ENCODE peak calls at places on chromosome 13, in eight cellular contexts. One of them, this sample, is unnamed.

GRCh38 chr13:52846567-52847321 is 1.7 kb downstream of the PCDH8 start:
- DNase-seq in iPS-NIHi11: peak
- DNase-seq in lower lobe of right lung: peak
- DNase-seq in NCI-H1694 treated with DMSO at 0.1 percent for 48 hours: no peak
- DNase-seq in kidney glomerular epithelial cell: peak
- DNase-seq in GM23338: peak
- DNase-seq in islet precursor cell: peak
- DNase-seq in activated CD4-positive, alpha-beta T cell treated with anti-CD3 and anti-CD28 coated beads, Interleukin-2, amount 10 ng/mL, durations not matched to agents 7 days and 5 days: peak
- DNase-seq in this sample: no peak

GRCh38 chr13:22517544-22517943 is 663.2 kb upstream of the SGCG start:
- DNase-seq in iPS-NIHi11: no peak
- DNase-seq in lower lobe of right lung: no peak
- DNase-seq in NCI-H1694 treated with DMSO at 0.1 percent for 48 hours: no peak
- DNase-seq in kidney glomerular epithelial cell: no peak
- DNase-seq in GM23338: peak
- DNase-seq in islet precursor cell: no peak
- DNase-seq in activated CD4-positive, alpha-beta T cell treated with anti-CD3 and anti-CD28 coated beads, Interleukin-2, amount 10 ng/mL, durations not matched to agents 7 days and 5 days: no peak
- DNase-seq in this sample: no peak

GRCh38 chr13:100341327-100341726 is 247.3 kb downstream of the GGACT start:
- DNase-seq in iPS-NIHi11: no peak
- DNase-seq in lower lobe of right lung: no peak
- DNase-seq in NCI-H1694 treated with DMSO at 0.1 percent for 48 hours: no peak
- DNase-seq in kidney glomerular epithelial cell: no peak
- DNase-seq in GM23338: no peak
- DNase-seq in islet precursor cell: no peak
- DNase-seq in activated CD4-positive, alpha-beta T cell treated with anti-CD3 and anti-CD28 coated beads, Interleukin-2, amount 10 ng/mL, durations not matched to agents 7 days and 5 days: peak
- DNase-seq in this sample: no peak

GRCh38 chr13:111661776-111662175 is 341.3 kb downstream of the TEX29 start:
- DNase-seq in iPS-NIHi11: no peak
- DNase-seq in lower lobe of right lung: no peak
- DNase-seq in NCI-H1694 treated with DMSO at 0.1 percent for 48 hours: no peak
- DNase-seq in kidney glomerular epithelial cell: no peak
- DNase-seq in GM23338: no peak
- DNase-seq in islet precursor cell: peak
- DNase-seq in activated CD4-positive, alpha-beta T cell treated with anti-CD3 and anti-CD28 coated beads, Interleukin-2, amount 10 ng/mL, durations not matched to agents 7 days and 5 days: no peak
- DNase-seq in this sample: no peak

GRCh38 chr13:46552888-46553520 is at the start of gene LRCH1:
- DNase-seq in iPS-NIHi11: peak
- DNase-seq in lower lobe of right lung: peak
- DNase-seq in NCI-H1694 treated with DMSO at 0.1 percent for 48 hours: peak
- DNase-seq in kidney glomerular epithelial cell: peak
- DNase-seq in GM23338: peak
- DNase-seq in islet precursor cell: peak
- DNase-seq in activated CD4-positive, alpha-beta T cell treated with anti-CD3 and anti-CD28 coated beads, Interleukin-2, amount 10 ng/mL, durations not matched to agents 7 days and 5 days: peak
- DNase-seq in this sample: no peak

GRCh38 chr13:83223546-83223945 is 658.7 kb downstream of the SLITRK1 start:
- DNase-seq in iPS-NIHi11: no peak
- DNase-seq in lower lobe of right lung: no peak
- DNase-seq in NCI-H1694 treated with DMSO at 0.1 percent for 48 hours: no peak
- DNase-seq in kidney glomerular epithelial cell: no peak
- DNase-seq in GM23338: no peak
- DNase-seq in islet precursor cell: no peak
- DNase-seq in activated CD4-positive, alpha-beta T cell treated with anti-CD3 and anti-CD28 coated beads, Interleukin-2, amount 10 ng/mL, durations not matched to agents 7 days and 5 days: no peak
- DNase-seq in this sample: no peak

GRCh38 chr13:51225034-51225433 is 2.8 kb downstream of the FAM124A start:
- DNase-seq in iPS-NIHi11: no peak
- DNase-seq in lower lobe of right lung: no peak
- DNase-seq in NCI-H1694 treated with DMSO at 0.1 percent for 48 hours: no peak
- DNase-seq in kidney glomerular epithelial cell: no peak
- DNase-seq in GM23338: no peak
- DNase-seq in islet precursor cell: no peak
- DNase-seq in activated CD4-positive, alpha-beta T cell treated with anti-CD3 and anti-CD28 coated beads, Interleukin-2, amount 10 ng/mL, durations not matched to agents 7 days and 5 days: no peak
- DNase-seq in this sample: no peak

GRCh38 chr13:30847697-30848307 is 58.3 kb upstream of the MEDAG start:
- DNase-seq in iPS-NIHi11: no peak
- DNase-seq in lower lobe of right lung: no peak
- DNase-seq in NCI-H1694 treated with DMSO at 0.1 percent for 48 hours: no peak
- DNase-seq in kidney glomerular epithelial cell: peak
- DNase-seq in GM23338: no peak
- DNase-seq in islet precursor cell: peak
- DNase-seq in activated CD4-positive, alpha-beta T cell treated with anti-CD3 and anti-CD28 coated beads, Interleukin-2, amount 10 ng/mL, durations not matched to agents 7 days and 5 days: no peak
- DNase-seq in this sample: peak

GRCh38 chr13:109785141-109785891 is 1.1 kb downstream of the IRS2 start:
- DNase-seq in iPS-NIHi11: no peak
- DNase-seq in lower lobe of right lung: peak
- DNase-seq in NCI-H1694 treated with DMSO at 0.1 percent for 48 hours: peak
- DNase-seq in kidney glomerular epithelial cell: peak
- DNase-seq in GM23338: peak
- DNase-seq in islet precursor cell: peak
- DNase-seq in activated CD4-positive, alpha-beta T cell treated with anti-CD3 and anti-CD28 coated beads, Interleukin-2, amount 10 ng/mL, durations not matched to agents 7 days and 5 days: peak
- DNase-seq in this sample: no peak

GRCh38 chr13:75258159-75258782 is 223.7 kb downstream of the TBC1D4 start:
- DNase-seq in iPS-NIHi11: peak
- DNase-seq in lower lobe of right lung: no peak
- DNase-seq in NCI-H1694 treated with DMSO at 0.1 percent for 48 hours: peak
- DNase-seq in kidney glomerular epithelial cell: peak
- DNase-seq in GM23338: peak
- DNase-seq in islet precursor cell: no peak
- DNase-seq in activated CD4-positive, alpha-beta T cell treated with anti-CD3 and anti-CD28 coated beads, Interleukin-2, amount 10 ng/mL, durations not matched to agents 7 days and 5 days: no peak
- DNase-seq in this sample: no peak

GRCh38 chr13:110018009-110018408 is 231.6 kb upstream of the IRS2 start:
- DNase-seq in iPS-NIHi11: no peak
- DNase-seq in lower lobe of right lung: no peak
- DNase-seq in NCI-H1694 treated with DMSO at 0.1 percent for 48 hours: no peak
- DNase-seq in kidney glomerular epithelial cell: no peak
- DNase-seq in GM23338: no peak
- DNase-seq in islet precursor cell: peak
- DNase-seq in activated CD4-positive, alpha-beta T cell treated with anti-CD3 and anti-CD28 coated beads, Interleukin-2, amount 10 ng/mL, durations not matched to agents 7 days and 5 days: no peak
- DNase-seq in this sample: no peak

GRCh38 chr13:24185591-24186232 is 25.2 kb downstream of the SPATA13 start:
- DNase-seq in iPS-NIHi11: no peak
- DNase-seq in lower lobe of right lung: no peak
- DNase-seq in NCI-H1694 treated with DMSO at 0.1 percent for 48 hours: no peak
- DNase-seq in kidney glomerular epithelial cell: no peak
- DNase-seq in GM23338: no peak
- DNase-seq in islet precursor cell: no peak
- DNase-seq in activated CD4-positive, alpha-beta T cell treated with anti-CD3 and anti-CD28 coated beads, Interleukin-2, amount 10 ng/mL, durations not matched to agents 7 days and 5 days: no peak
- DNase-seq in this sample: no peak

GRCh38 chr13:83568019-83568418 is 314.3 kb downstream of the SLITRK1 start:
- DNase-seq in iPS-NIHi11: no peak
- DNase-seq in lower lobe of right lung: no peak
- DNase-seq in NCI-H1694 treated with DMSO at 0.1 percent for 48 hours: no peak
- DNase-seq in kidney glomerular epithelial cell: no peak
- DNase-seq in GM23338: no peak
- DNase-seq in islet precursor cell: no peak
- DNase-seq in activated CD4-positive, alpha-beta T cell treated with anti-CD3 and anti-CD28 coated beads, Interleukin-2, amount 10 ng/mL, durations not matched to agents 7 days and 5 days: no peak
- DNase-seq in this sample: no peak

GRCh38 chr13:74388626-74389025 is 254.4 kb upstream of the KLF12 start:
- DNase-seq in iPS-NIHi11: no peak
- DNase-seq in lower lobe of right lung: no peak
- DNase-seq in NCI-H1694 treated with DMSO at 0.1 percent for 48 hours: no peak
- DNase-seq in kidney glomerular epithelial cell: no peak
- DNase-seq in GM23338: no peak
- DNase-seq in islet precursor cell: no peak
- DNase-seq in activated CD4-positive, alpha-beta T cell treated with anti-CD3 and anti-CD28 coated beads, Interleukin-2, amount 10 ng/mL, durations not matched to agents 7 days and 5 days: no peak
- DNase-seq in this sample: no peak

GRCh38 chr13:25943666-25944065 is 108.2 kb downstream of the SHISA2 start:
- DNase-seq in iPS-NIHi11: no peak
- DNase-seq in lower lobe of right lung: no peak
- DNase-seq in NCI-H1694 treated with DMSO at 0.1 percent for 48 hours: peak
- DNase-seq in kidney glomerular epithelial cell: peak
- DNase-seq in GM23338: no peak
- DNase-seq in islet precursor cell: no peak
- DNase-seq in activated CD4-positive, alpha-beta T cell treated with anti-CD3 and anti-CD28 coated beads, Interleukin-2, amount 10 ng/mL, durations not matched to agents 7 days and 5 days: no peak
- DNase-seq in this sample: peak

GRCh38 chr13:96982672-96983071 is 11.6 kb downstream of the OXGR1 start:
- DNase-seq in iPS-NIHi11: no peak
- DNase-seq in lower lobe of right lung: no peak
- DNase-seq in NCI-H1694 treated with DMSO at 0.1 percent for 48 hours: no peak
- DNase-seq in kidney glomerular epithelial cell: no peak
- DNase-seq in GM23338: no peak
- DNase-seq in islet precursor cell: no peak
- DNase-seq in activated CD4-positive, alpha-beta T cell treated with anti-CD3 and anti-CD28 coated beads, Interleukin-2, amount 10 ng/mL, durations not matched to agents 7 days and 5 days: no peak
- DNase-seq in this sample: no peak

GRCh38 chr13:99028890-99029289 is 51.0 kb upstream of the DOCK9 start:
- DNase-seq in iPS-NIHi11: peak
- DNase-seq in lower lobe of right lung: no peak
- DNase-seq in NCI-H1694 treated with DMSO at 0.1 percent for 48 hours: no peak
- DNase-seq in kidney glomerular epithelial cell: no peak
- DNase-seq in GM23338: peak
- DNase-seq in islet precursor cell: no peak
- DNase-seq in activated CD4-positive, alpha-beta T cell treated with anti-CD3 and anti-CD28 coated beads, Interleukin-2, amount 10 ng/mL, durations not matched to agents 7 days and 5 days: peak
- DNase-seq in this sample: no peak

GRCh38 chr13:28044608-28045007 is 55.8 kb downstream of the FLT3 start:
- DNase-seq in iPS-NIHi11: no peak
- DNase-seq in lower lobe of right lung: no peak
- DNase-seq in NCI-H1694 treated with DMSO at 0.1 percent for 48 hours: no peak
- DNase-seq in kidney glomerular epithelial cell: no peak
- DNase-seq in GM23338: no peak
- DNase-seq in islet precursor cell: no peak
- DNase-seq in activated CD4-positive, alpha-beta T cell treated with anti-CD3 and anti-CD28 coated beads, Interleukin-2, amount 10 ng/mL, durations not matched to agents 7 days and 5 days: no peak
- DNase-seq in this sample: no peak

GRCh38 chr13:76210262-76210661 is 574.1 kb downstream of the LMO7 start:
- DNase-seq in iPS-NIHi11: no peak
- DNase-seq in lower lobe of right lung: peak
- DNase-seq in NCI-H1694 treated with DMSO at 0.1 percent for 48 hours: no peak
- DNase-seq in kidney glomerular epithelial cell: no peak
- DNase-seq in GM23338: no peak
- DNase-seq in islet precursor cell: no peak
- DNase-seq in activated CD4-positive, alpha-beta T cell treated with anti-CD3 and anti-CD28 coated beads, Interleukin-2, amount 10 ng/mL, durations not matched to agents 7 days and 5 days: no peak
- DNase-seq in this sample: no peak

GRCh38 chr13:84645196-84646071 is 763.2 kb upstream of the SLITRK1 start:
- DNase-seq in iPS-NIHi11: no peak
- DNase-seq in lower lobe of right lung: no peak
- DNase-seq in NCI-H1694 treated with DMSO at 0.1 percent for 48 hours: peak
- DNase-seq in kidney glomerular epithelial cell: no peak
- DNase-seq in GM23338: no peak
- DNase-seq in islet precursor cell: no peak
- DNase-seq in activated CD4-positive, alpha-beta T cell treated with anti-CD3 and anti-CD28 coated beads, Interleukin-2, amount 10 ng/mL, durations not matched to agents 7 days and 5 days: no peak
- DNase-seq in this sample: no peak

GRCh38 chr13:100818706-100819105 is 144.1 kb upstream of the TMTC4 start:
- DNase-seq in iPS-NIHi11: no peak
- DNase-seq in lower lobe of right lung: no peak
- DNase-seq in NCI-H1694 treated with DMSO at 0.1 percent for 48 hours: no peak
- DNase-seq in kidney glomerular epithelial cell: no peak
- DNase-seq in GM23338: no peak
- DNase-seq in islet precursor cell: no peak
- DNase-seq in activated CD4-positive, alpha-beta T cell treated with anti-CD3 and anti-CD28 coated beads, Interleukin-2, amount 10 ng/mL, durations not matched to agents 7 days and 5 days: no peak
- DNase-seq in this sample: no peak

This sample was measured in kidney epithelial cell.